ENCODE peak calls at places on chromosome 1, in ten cellular contexts. V, X, N, W, M, B, R, C, O and A are unnamed samples.
A peak's percentile ranks its signal among the peaks of the same experiment; 100 is the strongest.

GRCh38 chr1:184395370-184395769 is 8.5 kb downstream of the C1orf21 start:
- DNase-seq in V (no peak), X (no peak), N (no peak), W (no peak), M (no peak), B (no peak), R (no peak), C (no peak), O (no peak), A (no peak)

GRCh38 chr1:237206065-237206414 is 164.1 kb downstream of the RYR2 start:
- DNase-seq in V (no peak), X (no peak), N (no peak), W (no peak), M (no peak), B (no peak), R (no peak), C (no peak), O (no peak), A (no peak)

GRCh38 chr1:55631508-55631907 is 416.3 kb upstream of the USP24 start:
- DNase-seq in V (no peak), X (no peak), N (no peak), W (no peak), M (no peak), B (no peak), R (no peak), C (no peak), O (no peak), A (no peak)

GRCh38 chr1:199447906-199448305 is 579.6 kb upstream of the NR5A2 start:
- DNase-seq in V (no peak), X (peak; percentile 3), N (no peak), W (no peak), M (no peak), B (no peak), R (no peak), C (no peak), O (no peak), A (no peak)

GRCh38 chr1:171663854-171664550 is 11.5 kb upstream of the MYOC start:
- DNase-seq in V (peak; percentile 8), X (no peak), N (no peak), W (no peak), M (no peak), B (no peak), R (no peak), C (no peak), O (no peak), A (no peak)

GRCh38 chr1:30569384-30569783 is 154.0 kb downstream of the MATN1 start:
- DNase-seq in V (no peak), X (no peak), N (no peak), W (no peak), M (no peak), B (no peak), R (no peak), C (no peak), O (no peak), A (no peak)

GRCh38 chr1:48619529-48619928 is 147.5 kb upstream of the SPATA6 start:
- DNase-seq in V (peak; percentile 89), X (no peak), N (peak; percentile 56), W (peak; percentile 55), M (no peak), B (peak; percentile 23), R (peak; percentile 9), C (peak; percentile 28), O (no peak), A (no peak)

GRCh38 chr1:46302091-46303037 is 1.1 kb downstream of the LRRC41 start:
- DNase-seq in V (peak; percentile 85), X (peak; percentile 65), N (peak; percentile 51), W (peak; percentile 39), M (peak; percentile 55), B (peak; percentile 63), R (peak; percentile 42), C (peak; percentile 47), O (peak; percentile 86), A (peak; percentile 87)

GRCh38 chr1:60510162-60510561 is 436.6 kb upstream of the C1orf87 start:
- DNase-seq in V (no peak), X (no peak), N (no peak), W (no peak), M (no peak), B (no peak), R (no peak), C (no peak), O (no peak), A (no peak)

GRCh38 chr1:201259476-201260235 is 23.6 kb upstream of the PKP1 start:
- DNase-seq in V (peak; percentile 89), X (peak; percentile 17), N (peak; percentile 92), W (no peak), M (no peak), B (no peak), R (no peak), C (no peak), O (no peak), A (peak; percentile 23)

GRCh38 chr1:2229921-2230700 is 2.0 kb downstream of the SKI start:
- DNase-seq in V (peak; percentile 72), X (peak; percentile 59), N (peak; percentile 34), W (no peak), M (no peak), B (peak; percentile 61), R (peak; percentile 62), C (no peak), O (no peak), A (no peak)

GRCh38 chr1:38208720-38209632 is 162.4 kb upstream of the POU3F1 start:
- DNase-seq in V (no peak), X (peak; percentile 11), N (no peak), W (no peak), M (no peak), B (no peak), R (no peak), C (no peak), O (no peak), A (no peak)
- TF ChIP-seq CTCF in V (peak; percentile 26), X (no peak), N (no peak), W (no peak), M (no peak), B (no peak), R (no peak), C (no peak), O (peak; percentile 18), A (no peak)

DNA sequence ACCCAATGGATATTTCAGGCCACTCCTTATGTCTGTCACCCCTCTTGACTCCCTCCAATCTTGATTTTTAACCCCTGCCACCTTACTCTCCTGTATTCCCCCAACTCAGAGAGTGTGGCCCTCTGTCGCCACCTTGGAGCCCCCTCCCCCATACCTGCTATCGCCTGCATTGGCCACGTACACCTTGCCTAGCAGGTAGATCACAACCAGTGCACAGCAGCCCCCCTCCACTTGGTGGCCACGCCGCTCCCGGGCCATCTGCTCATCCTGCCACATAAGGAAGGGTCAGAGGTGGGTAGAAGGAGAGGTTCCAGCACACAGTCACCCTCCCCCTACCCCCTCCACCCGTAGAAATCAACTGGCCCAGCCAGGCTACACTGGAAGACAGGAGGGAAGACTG is 2.9 kb downstream of the PPM1J start:
- DNase-seq in V (no peak), X (no peak), N (no peak), W (no peak), M (no peak), B (no peak), R (no peak), C (no peak), O (no peak), A (no peak)
- TF ChIP-seq CTCF in V (no peak), X (no peak), N (no peak), W (no peak), M (no peak), B (no peak), R (no peak), C (no peak), O (no peak), A (no peak)

DNA sequence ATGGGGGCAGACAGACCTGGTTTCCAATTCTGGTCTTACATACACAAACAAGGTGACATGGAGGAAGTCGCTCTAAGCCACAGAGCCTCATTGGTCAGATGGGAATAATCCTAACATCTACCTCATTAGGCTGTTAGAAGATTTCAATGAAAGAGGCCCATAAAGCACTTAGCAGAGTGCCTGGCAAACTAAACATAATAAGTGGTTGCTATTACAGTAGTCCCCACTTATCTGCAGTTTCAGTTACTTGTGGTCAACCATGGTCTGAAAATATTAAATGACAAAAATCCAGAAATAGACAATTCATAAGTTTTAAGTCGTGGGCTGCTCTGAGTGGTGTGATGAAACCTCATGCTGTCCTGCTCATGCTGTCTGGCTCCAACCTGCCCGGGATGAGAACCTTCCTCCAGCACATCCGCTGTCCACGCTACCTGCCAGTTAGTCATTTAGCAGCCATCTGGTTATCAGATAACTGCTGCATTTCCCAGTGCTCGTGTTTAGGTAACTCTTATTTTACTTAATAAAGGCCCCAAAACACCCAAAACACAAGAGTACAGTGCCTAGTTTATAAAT is 112.3 kb downstream of the DDX20 start:
- DNase-seq in V (no peak), X (no peak), N (no peak), W (no peak), M (no peak), B (no peak), R (no peak), C (no peak), O (no peak), A (no peak)
- TF ChIP-seq CTCF in V (no peak), X (no peak), N (no peak), W (no peak), M (no peak), B (no peak), R (no peak), C (no peak), O (no peak), A (no peak)

DNA sequence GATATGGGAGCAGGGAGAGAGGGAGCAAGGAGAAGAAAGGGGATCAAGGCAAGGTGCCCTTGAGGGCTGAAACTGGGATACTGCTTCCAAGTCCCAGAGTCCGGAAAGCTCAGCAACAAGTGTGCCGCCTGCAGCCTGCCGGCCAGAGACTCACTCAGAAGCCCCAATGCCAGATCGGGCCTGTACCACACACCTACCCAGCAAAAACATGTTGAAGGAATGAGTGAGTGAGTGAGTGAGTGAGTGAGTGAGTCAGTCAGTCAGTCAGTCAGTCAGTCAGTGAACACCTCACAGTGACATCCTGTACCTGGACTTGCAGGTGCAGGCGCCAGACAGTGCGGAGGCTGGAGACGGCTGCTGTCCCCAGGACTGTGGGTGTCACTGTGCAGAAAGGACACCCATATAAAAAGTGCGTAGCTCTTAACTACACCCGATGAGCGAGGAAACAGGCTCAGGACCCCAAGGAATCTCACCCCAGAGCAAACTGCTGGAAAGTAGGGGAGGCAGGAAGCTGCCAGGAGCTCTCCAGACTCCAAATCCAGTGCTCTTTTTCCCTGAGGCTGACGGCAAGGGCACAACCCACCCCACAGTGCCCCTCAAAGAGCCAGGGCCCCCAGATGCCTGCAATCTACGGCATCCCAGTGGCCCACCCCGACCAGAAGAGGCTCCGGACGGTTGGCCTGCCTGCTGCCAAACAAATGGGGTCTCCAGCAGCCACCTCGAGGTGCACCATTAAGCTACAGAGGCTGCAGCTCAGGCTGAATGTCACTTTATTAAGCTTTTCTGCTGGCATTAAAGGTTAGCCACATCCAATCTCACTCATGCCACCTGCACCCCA is 261.7 kb downstream of the NPHP4 start:
- DNase-seq in V (no peak), X (no peak), N (no peak), W (no peak), M (no peak), B (no peak), R (no peak), C (no peak), O (no peak), A (no peak)
- TF ChIP-seq CTCF in V (no peak), X (no peak), N (no peak), W (no peak), M (no peak), B (no peak), R (no peak), C (no peak), O (no peak), A (no peak)

GRCh38 chr1:57770772-57771171 is 346.9 kb upstream of the DAB1 start:
- DNase-seq in V (no peak), X (peak; percentile 4), N (no peak), W (no peak), M (no peak), B (no peak), R (no peak), C (no peak), O (peak; percentile 2), A (no peak)
- TF ChIP-seq CTCF in V (peak; percentile 65), X (peak; percentile 11), N (no peak), W (peak; percentile 52), M (peak; percentile 38), B (no peak), R (peak; percentile 24), C (peak; percentile 49), O (peak; percentile 50), A (no peak)